ENCODE peak calls at places on chromosomes 16 and 17, in five cellular contexts. One of them, this sample, is unnamed.

GRCh38 chr17:45046536-45047125 is 4.8 kb downstream of the DCAKD start:
- DNase-seq in sigmoid colon: no peak
- DNase-seq in ovary: no peak
- DNase-seq in right lobe of liver: no peak
- DNase-seq in breast epithelium: no peak
- DNase-seq in this sample: no peak

GRCh38 chr16:69444873-69445517 is 20.6 kb downstream of the CYB5B start:
- DNase-seq in sigmoid colon: no peak
- DNase-seq in ovary: no peak
- DNase-seq in right lobe of liver: no peak
- DNase-seq in breast epithelium: no peak
- DNase-seq in this sample: no peak

GRCh38 chr17:48127371-48128051 is 19.9 kb downstream of the SNX11 start:
- DNase-seq in sigmoid colon: no peak
- DNase-seq in ovary: no peak
- DNase-seq in right lobe of liver: no peak
- DNase-seq in breast epithelium: peak; percentile 78
- DNase-seq in this sample: no peak

GRCh38 chr17:44334315-44335181 is 9.9 kb upstream of the SLC25A39 start:
- DNase-seq in sigmoid colon: no peak
- DNase-seq in ovary: no peak
- DNase-seq in right lobe of liver: no peak
- DNase-seq in breast epithelium: no peak
- DNase-seq in this sample: no peak

GRCh38 chr16:82954224-82954929 is 327.6 kb downstream of the CDH13 start:
- DNase-seq in sigmoid colon: no peak
- DNase-seq in ovary: no peak
- DNase-seq in right lobe of liver: no peak
- DNase-seq in breast epithelium: no peak
- DNase-seq in this sample: no peak

GRCh38 chr17:57458718-57459285 is 202.5 kb downstream of the MSI2 start:
- DNase-seq in sigmoid colon: no peak
- DNase-seq in ovary: no peak
- DNase-seq in right lobe of liver: no peak
- DNase-seq in breast epithelium: no peak
- DNase-seq in this sample: no peak

GRCh38 chr16:49631521-49632041 is 224.3 kb downstream of the ZNF423 start:
- DNase-seq in sigmoid colon: no peak
- DNase-seq in ovary: peak; percentile 58
- DNase-seq in right lobe of liver: no peak
- DNase-seq in breast epithelium: no peak
- DNase-seq in this sample: no peak

GRCh38 chr16:528111-529011 is 849 bp downstream of the CAPN15 start:
- DNase-seq in sigmoid colon: no peak
- DNase-seq in ovary: peak; percentile 73
- DNase-seq in right lobe of liver: no peak
- DNase-seq in breast epithelium: no peak
- DNase-seq in this sample: no peak

GRCh38 chr17:82475458-82475857 is 16.9 kb downstream of the NARF start:
- DNase-seq in sigmoid colon: no peak
- DNase-seq in ovary: no peak
- DNase-seq in right lobe of liver: no peak
- DNase-seq in breast epithelium: no peak
- DNase-seq in this sample: no peak

GRCh38 chr16:85783441-85783840 is 15.9 kb downstream of the EMC8 start:
- DNase-seq in sigmoid colon: no peak
- DNase-seq in ovary: no peak
- DNase-seq in right lobe of liver: no peak
- DNase-seq in breast epithelium: no peak
- DNase-seq in this sample: no peak

GRCh38 chr16:68987734-68988457 is 117.6 kb upstream of the HAS3 start:
- DNase-seq in sigmoid colon: no peak
- DNase-seq in ovary: no peak
- DNase-seq in right lobe of liver: no peak
- DNase-seq in breast epithelium: no peak
- DNase-seq in this sample: no peak

GRCh38 chr17:31882571-31882970 is 18.9 kb downstream of the UTP6 start:
- DNase-seq in sigmoid colon: no peak
- DNase-seq in ovary: no peak
- DNase-seq in right lobe of liver: no peak
- DNase-seq in breast epithelium: no peak
- DNase-seq in this sample: no peak

GRCh38 chr16:166375-167116 is 768 bp downstream of the HBM start:
- DNase-seq in sigmoid colon: no peak
- DNase-seq in ovary: no peak
- DNase-seq in right lobe of liver: no peak
- DNase-seq in breast epithelium: no peak
- DNase-seq in this sample: no peak

GRCh38 chr17:50845260-50846147 is 10.1 kb downstream of the WFIKKN2 start:
- DNase-seq in sigmoid colon: peak; percentile 38
- DNase-seq in ovary: no peak
- DNase-seq in right lobe of liver: no peak
- DNase-seq in breast epithelium: peak; percentile 53
- DNase-seq in this sample: no peak

GRCh38 chr16:15701975-15702970 is 52.2 kb downstream of the NDE1 start:
- DNase-seq in sigmoid colon: no peak
- DNase-seq in ovary: no peak
- DNase-seq in right lobe of liver: no peak
- DNase-seq in breast epithelium: no peak
- DNase-seq in this sample: no peak

GRCh38 chr16:12319464-12320030 is 343.0 kb downstream of the SNX29 start:
- DNase-seq in sigmoid colon: no peak
- DNase-seq in ovary: no peak
- DNase-seq in right lobe of liver: no peak
- DNase-seq in breast epithelium: no peak
- DNase-seq in this sample: no peak

GRCh38 chr17:77363821-77364361 is 223.1 kb downstream of the SEC14L1 start:
- DNase-seq in sigmoid colon: peak; percentile 74
- DNase-seq in ovary: peak; percentile 90
- DNase-seq in right lobe of liver: no peak
- DNase-seq in breast epithelium: peak; percentile 63
- DNase-seq in this sample: no peak

DNA sequence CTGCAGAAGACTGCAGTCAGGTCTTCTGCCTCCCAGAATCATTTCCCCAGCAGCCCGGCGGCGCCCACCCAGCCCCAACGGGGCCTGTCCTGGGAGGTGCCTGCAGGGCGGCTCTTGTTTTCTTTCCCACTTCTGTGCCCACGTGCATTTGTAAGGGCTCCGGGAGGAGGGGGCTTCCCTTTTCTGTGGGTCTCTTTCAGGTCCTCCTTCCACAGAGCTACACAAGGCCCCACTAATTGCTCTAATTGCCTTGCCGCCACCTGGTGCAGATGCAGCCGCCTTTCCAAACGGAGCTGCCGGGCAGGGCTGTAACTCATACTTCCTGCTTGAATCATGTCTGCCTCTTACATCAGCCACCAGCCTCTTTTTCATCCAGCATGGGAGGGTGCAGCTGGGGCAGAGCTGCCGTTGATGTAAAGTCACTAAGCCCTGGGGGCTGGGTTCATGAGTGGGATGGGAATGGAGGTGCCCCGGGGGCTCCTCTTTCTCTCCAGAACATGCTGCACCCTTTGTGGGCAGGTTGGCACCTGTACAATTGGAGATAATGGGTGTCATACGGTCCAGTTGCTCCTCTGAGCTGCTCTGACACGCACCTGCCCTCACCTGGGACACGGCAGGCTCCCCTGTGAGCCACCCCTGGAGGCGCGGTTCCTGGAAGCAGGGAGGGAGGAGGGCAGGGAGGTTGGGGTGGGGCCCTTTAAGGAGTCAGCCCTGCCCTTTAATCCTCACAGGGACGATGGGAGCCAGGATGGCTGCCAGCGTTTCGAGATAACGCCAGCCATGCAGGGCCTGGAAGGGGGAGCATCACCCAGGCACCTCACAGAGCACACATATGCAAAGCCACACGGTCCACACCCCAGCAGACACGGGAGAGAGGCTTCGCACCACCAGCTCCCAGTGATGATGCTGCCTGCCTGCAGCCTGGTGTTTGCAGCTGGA is 41.1 kb upstream of the KLHDC4 start:
- DNase-seq in sigmoid colon: peak; percentile 75
- DNase-seq in ovary: peak; percentile 45
- DNase-seq in right lobe of liver: no peak
- DNase-seq in breast epithelium: peak; percentile 27
- DNase-seq in this sample: peak; percentile 24
- TF ChIP-seq POLR2A in sigmoid colon: no peak
- TF ChIP-seq POLR2A in ovary: no peak
- TF ChIP-seq POLR2A in right lobe of liver: no peak
- TF ChIP-seq POLR2A in breast epithelium: no peak
- TF ChIP-seq POLR2A in this sample: no peak

GRCh38 chr16:67035364-67035763 is 6.4 kb downstream of the CBFB start:
- DNase-seq in sigmoid colon: no peak
- DNase-seq in ovary: no peak
- DNase-seq in right lobe of liver: no peak
- DNase-seq in breast epithelium: no peak
- DNase-seq in this sample: no peak

GRCh38 chr16:67039260-67040020 is 10.5 kb downstream of the CBFB start:
- DNase-seq in sigmoid colon: no peak
- DNase-seq in ovary: no peak
- DNase-seq in right lobe of liver: no peak
- DNase-seq in breast epithelium: no peak
- DNase-seq in this sample: no peak

GRCh38 chr16:67036323-67036741 is 7.4 kb downstream of the CBFB start:
- DNase-seq in sigmoid colon: no peak
- DNase-seq in ovary: no peak
- DNase-seq in right lobe of liver: peak; percentile 82
- DNase-seq in breast epithelium: peak; percentile 9
- DNase-seq in this sample: no peak

GRCh38 chr16:67030221-67030962 is 1.4 kb downstream of the CBFB start:
- DNase-seq in sigmoid colon: peak; percentile 55
- DNase-seq in ovary: no peak
- DNase-seq in right lobe of liver: peak; percentile 25
- DNase-seq in breast epithelium: peak; percentile 15
- DNase-seq in this sample: no peak

GRCh38 chr16:67034478-67034877 is 5.5 kb downstream of the CBFB start:
- DNase-seq in sigmoid colon: no peak
- DNase-seq in ovary: no peak
- DNase-seq in right lobe of liver: peak; percentile 8
- DNase-seq in breast epithelium: peak; percentile 2
- DNase-seq in this sample: no peak
- H3K4me3 ChIP-seq in sigmoid colon: no peak overlapping the region
- H3K4me3 ChIP-seq in ovary: no peak overlapping the region
- H3K4me3 ChIP-seq in right lobe of liver: no peak overlapping the region
- H3K4me3 ChIP-seq in breast epithelium: no peak overlapping the region
- H3K4me3 ChIP-seq in this sample: no peak overlapping the region

GRCh38 chr16:22297871-22298733 is 893 bp downstream of the POLR3E start:
- DNase-seq in sigmoid colon: peak; percentile 85
- DNase-seq in ovary: peak; percentile 78
- DNase-seq in right lobe of liver: peak; percentile 77
- DNase-seq in breast epithelium: peak; percentile 62
- DNase-seq in this sample: peak; percentile 51
- TF ChIP-seq POLR2A in sigmoid colon: no peak
- TF ChIP-seq POLR2A in ovary: no peak
- TF ChIP-seq POLR2A in right lobe of liver: no peak
- TF ChIP-seq POLR2A in breast epithelium: no peak
- TF ChIP-seq POLR2A in this sample: no peak

GRCh38 chr16:79466111-79466510 is 134.4 kb downstream of the MAF start:
- DNase-seq in sigmoid colon: no peak
- DNase-seq in ovary: no peak
- DNase-seq in right lobe of liver: no peak
- DNase-seq in breast epithelium: peak; percentile 23
- DNase-seq in this sample: peak; percentile 24

GRCh38 chr16:79469999-79470398 is 130.5 kb downstream of the MAF start:
- DNase-seq in sigmoid colon: peak; percentile 67
- DNase-seq in ovary: no peak
- DNase-seq in right lobe of liver: peak; percentile 50
- DNase-seq in breast epithelium: no peak
- DNase-seq in this sample: no peak

GRCh38 chr16:79463839-79464238 is 136.7 kb downstream of the MAF start:
- DNase-seq in sigmoid colon: no peak
- DNase-seq in ovary: no peak
- DNase-seq in right lobe of liver: no peak
- DNase-seq in breast epithelium: no peak
- DNase-seq in this sample: no peak

GRCh38 chr16:79468236-79468635 is 132.3 kb downstream of the MAF start:
- DNase-seq in sigmoid colon: no peak
- DNase-seq in ovary: no peak
- DNase-seq in right lobe of liver: no peak
- DNase-seq in breast epithelium: no peak
- DNase-seq in this sample: no peak
- H3K4me3 ChIP-seq in sigmoid colon: no peak overlapping the region
- H3K4me3 ChIP-seq in ovary: no peak overlapping the region
- H3K4me3 ChIP-seq in right lobe of liver: no peak overlapping the region
- H3K4me3 ChIP-seq in breast epithelium: no peak overlapping the region
- H3K4me3 ChIP-seq in this sample: no peak overlapping the region

DNA sequence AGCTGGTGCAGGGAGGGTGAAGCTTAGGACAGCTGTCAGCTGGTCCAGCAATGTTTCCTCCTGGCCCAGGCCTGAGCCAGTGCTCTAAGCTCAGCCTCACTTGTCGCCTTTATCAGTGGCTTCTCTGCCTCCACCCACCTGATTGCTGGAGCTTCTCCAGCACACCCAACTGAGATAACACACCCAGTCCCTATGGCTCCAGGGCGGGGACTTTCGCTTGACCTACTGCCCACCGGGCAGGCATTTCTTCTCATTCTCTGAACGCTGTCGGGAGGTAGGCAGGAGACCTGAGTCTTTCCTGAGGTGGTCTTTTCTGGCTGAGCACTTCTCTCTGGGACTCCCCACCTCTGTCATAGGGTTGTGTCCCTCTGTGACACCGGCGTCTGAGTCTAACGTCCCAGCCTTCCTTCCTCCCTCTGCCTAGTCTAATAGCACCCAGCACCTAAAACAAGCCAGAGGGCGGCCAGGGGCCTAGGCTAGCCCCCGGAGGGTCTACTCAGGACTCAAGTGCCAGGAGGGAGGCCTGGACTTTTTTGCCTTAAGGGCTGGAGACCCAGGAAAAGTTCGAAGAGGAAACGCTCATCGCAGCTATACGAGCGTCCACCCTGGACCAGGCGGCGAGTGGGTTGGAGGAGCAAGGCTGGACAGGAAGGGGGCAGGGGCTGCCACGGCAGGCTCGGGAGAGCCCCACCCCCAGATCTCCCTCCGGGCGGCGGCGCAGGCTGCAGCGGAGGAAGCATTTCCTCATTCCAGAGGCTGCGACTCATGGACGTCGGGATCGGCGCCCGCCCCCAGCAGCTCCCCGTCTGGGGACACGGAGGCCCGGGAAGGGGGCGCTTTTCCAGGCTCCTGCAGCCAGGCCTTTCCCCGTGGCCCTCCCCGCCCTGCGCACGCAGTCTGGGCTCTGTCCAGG is 756 bp downstream of the TAX1BP3 start:
- DNase-seq in sigmoid colon: peak; percentile 96
- DNase-seq in ovary: peak; percentile 93
- DNase-seq in right lobe of liver: peak; percentile 84
- DNase-seq in breast epithelium: peak; percentile 82
- DNase-seq in this sample: peak; percentile 82
- TF ChIP-seq POLR2A in sigmoid colon: no peak
- TF ChIP-seq POLR2A in ovary: peak; percentile 9
- TF ChIP-seq POLR2A in right lobe of liver: no peak
- TF ChIP-seq POLR2A in breast epithelium: no peak
- TF ChIP-seq POLR2A in this sample: peak; percentile 47

This sample was measured in prostate gland.